ENCODE peak calls at places on chromosomes 7 and 10, in six cellular contexts. P is upper lobe of right lung; D is HCT116; Z is NT2/D1; G is CD8-positive, alpha-beta memory T cell; L is A549. H is an unnamed sample. For H3K9me3 and H3K4me1, the result is how much of the 10 kb centered on the place peaks cover.

GRCh38 chr7:158894825-158895224 is 38.5 kb downstream of the DYNC2I1 start:
- DNase-seq in Z (no peak), G (no peak), P (no peak), D (no peak), L (no peak), H (no peak)

GRCh38 chr7:74026406-74027123 is 1.4 kb upstream of the ELN start:
- DNase-seq in D (peak), L (peak), Z (peak), P (peak), G (peak), H (peak)

GRCh38 chr7:32479574-32480200 is 10.5 kb downstream of the LSM5 start:
- DNase-seq in G (no peak), P (no peak), L (peak), D (peak), Z (peak), H (peak)

GRCh38 chr7:132148876-132149275 is 427.4 kb downstream of the PLXNA4 start:
- DNase-seq in D (no peak), P (no peak), L (no peak), Z (no peak), G (no peak), H (no peak)

GRCh38 chr10:59709472-59710125 is at the start of gene SLC16A9:
- DNase-seq in L (peak), G (no peak), D (peak), Z (no peak), P (peak), H (peak)

GRCh38 chr10:103783686-103784085 is 71.7 kb downstream of the SH3PXD2A start:
- DNase-seq in G (no peak), D (no peak), L (no peak), Z (no peak), P (no peak), H (no peak)

GRCh38 chr7:158638001-158638400 is 50.4 kb upstream of the PTPRN2 start:
- DNase-seq in D (no peak), L (no peak), P (no peak), G (no peak), Z (no peak), H (no peak)

GRCh38 chr7:134886353-134887057 is 99.8 kb upstream of the AGBL3 start:
- DNase-seq in G (no peak), L (no peak), Z (no peak), D (no peak), P (no peak), H (no peak)

GRCh38 chr7:78479348-78479747 is 680.8 kb downstream of the PHTF2 start:
- DNase-seq in G (no peak), Z (no peak), P (no peak), L (no peak), D (no peak), H (no peak)

GRCh38 chr7:112566392-112567324 is 85.9 kb downstream of the LSMEM1 start:
- DNase-seq in G (no peak), D (no peak), P (no peak), L (no peak), Z (no peak), H (peak)

GRCh38 chr7:80740778-80741545 is 102.5 kb downstream of the CD36 start:
- DNase-seq in L (peak), G (no peak), D (no peak), Z (no peak), P (no peak), H (peak)

GRCh38 chr7:17021205-17021604 is 139.4 kb upstream of the AGR3 start:
- DNase-seq in P (no peak), Z (no peak), D (no peak), L (no peak), G (no peak), H (no peak)

GRCh38 chr7:142689439-142690168 is 59.7 kb upstream of the PRSS1 start:
- DNase-seq in G (no peak), Z (no peak), P (no peak), D (no peak), L (no peak), H (no peak)

GRCh38 chr7:11026452-11027359 is 53.0 kb downstream of the PHF14 start:
- DNase-seq in P (no peak), D (no peak), Z (no peak), L (no peak), G (no peak), H (no peak)

GRCh38 chr7:75984130-75985008 is 10.0 kb downstream of the TMEM120A start:
- DNase-seq in Z (no peak), P (peak), L (no peak), G (no peak), D (no peak), H (no peak)

GRCh38 chr7:99195867-99196266 is 12.0 kb downstream of the KPNA7 start:
- DNase-seq in L (no peak), P (no peak), G (no peak), D (no peak), Z (no peak), H (no peak)

GRCh38 chr7:3956949-3957348 is 655.9 kb downstream of the SDK1 start:
- DNase-seq in G (no peak), P (no peak), D (no peak), Z (no peak), L (no peak), H (no peak)

GRCh38 chr10:92087750-92088395 is 164.3 kb downstream of the BTAF1 start:
- DNase-seq in P (no peak), Z (peak), G (peak), D (peak), L (peak), H (peak)
- H3K9me3 ChIP-seq in P (under half), Z (under half), G (under half), D (under half), L (under half), H (under half)

GRCh38 chr10:79145174-79145483 is 76.4 kb downstream of the ZMIZ1 start:
- DNase-seq in G (no peak), Z (no peak), D (no peak), P (no peak), L (no peak), H (no peak)
- H3K4me1 ChIP-seq in G (half or more), Z (under half), D (under half), P (half or more), L (half or more), H (under half)

DNA sequence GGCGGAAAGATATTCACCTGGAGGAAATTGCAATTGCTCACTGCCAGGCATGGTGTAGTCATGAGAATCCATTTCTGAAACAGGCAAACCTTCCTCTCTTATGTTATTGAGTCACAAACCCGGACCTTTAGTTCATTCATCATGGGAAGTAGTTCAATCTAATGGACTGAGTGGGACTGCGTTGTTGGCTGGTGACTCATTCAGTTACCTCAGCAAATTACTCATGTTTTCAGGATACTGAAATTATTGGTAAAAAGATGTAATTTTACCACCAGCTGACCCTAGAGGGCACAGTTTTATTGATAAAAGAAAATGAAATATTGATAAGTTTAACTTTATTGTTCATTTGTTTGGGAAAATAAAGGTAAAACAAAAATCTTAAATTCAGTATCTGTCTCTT is 1194.4 kb upstream of the SORCS1 start:
- DNase-seq in G (no peak), L (peak), P (no peak), Z (no peak), D (no peak), H (no peak)
- H3K9me3 ChIP-seq in G (under half), L (under half), P (under half), Z (under half), D (under half), H (under half)

GRCh38 chr10:86755454-86755739 is 1.0 kb upstream of the BMPR1A start:
- DNase-seq in D (no peak), L (no peak), G (no peak), Z (no peak), P (no peak), H (no peak)
- H3K4me1 ChIP-seq in D (under half), L (under half), G (under half), Z (under half), P (under half), H (under half)

GRCh38 chr10:42490368-42490767 is 148.0 kb downstream of the ZNF33B start:
- DNase-seq in P (no peak), Z (no peak), D (no peak), L (no peak), G (no peak), H (no peak)
- H3K9me3 ChIP-seq in P (under half), Z (under half), D (under half), L (under half), G (under half), H (under half)

DNA sequence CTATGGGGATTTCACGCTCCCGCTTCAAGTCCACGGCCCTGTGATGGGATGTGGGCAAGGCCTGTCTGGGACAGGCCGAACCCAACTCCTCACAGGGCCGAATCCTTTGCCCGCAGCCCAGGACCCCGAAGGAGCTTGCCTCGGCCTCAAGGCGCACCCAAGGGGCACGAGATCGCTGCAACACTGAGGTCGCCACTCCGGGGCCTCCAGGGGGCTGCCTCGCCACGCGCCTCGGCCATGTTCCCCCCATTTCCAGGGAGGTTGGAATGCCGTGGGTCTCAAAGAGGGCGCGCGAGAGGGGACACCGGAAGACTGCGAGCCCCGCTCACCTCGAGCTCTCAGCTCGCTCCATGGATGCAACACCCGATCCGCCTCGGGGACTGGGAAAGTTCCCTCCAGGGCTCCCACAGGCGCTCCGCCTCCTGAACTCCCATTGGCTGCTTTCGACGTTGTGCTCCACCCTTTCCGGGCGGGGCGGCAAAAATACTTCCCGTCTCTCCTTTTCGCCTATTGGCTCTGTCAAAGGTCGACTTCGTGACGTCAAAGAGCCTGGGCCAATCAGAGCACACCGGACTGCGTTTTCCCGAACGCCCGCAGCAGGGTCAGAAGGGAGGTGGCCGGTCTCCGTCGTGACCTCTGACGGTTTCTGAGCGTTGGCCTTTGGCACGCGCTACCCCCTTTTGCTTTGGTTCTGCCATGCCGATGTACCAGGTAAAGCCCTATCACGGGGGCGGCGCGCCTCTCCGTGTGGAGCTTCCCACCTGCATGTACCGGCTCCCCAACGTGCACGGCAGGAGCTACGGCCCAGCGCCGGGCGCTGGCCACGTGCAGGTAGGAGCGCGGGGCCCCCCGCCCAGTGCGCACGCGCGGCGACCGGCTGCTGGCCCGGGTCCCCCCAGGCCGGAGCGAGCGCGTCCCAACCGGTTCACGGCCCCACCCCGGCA is at the start of the genes AIMP2 and PMS2:
- DNase-seq in G (peak), D (peak), Z (peak), L (peak), P (peak), H (peak)
- H3K4me1 ChIP-seq in G (under half), D (under half), Z (under half), L (under half), P (under half), H (under half)

GRCh38 chr7:63040966-63041610 is 957.6 kb upstream of the ZNF722 start:
- DNase-seq in D (no peak), P (no peak), Z (no peak), L (no peak), G (no peak), H (no peak)

GRCh38 chr7:63039882-63040281 is 958.8 kb upstream of the ZNF722 start:
- DNase-seq in Z (no peak), D (no peak), P (no peak), G (no peak), L (no peak), H (no peak)

GRCh38 chr7:63037242-63037641 is 961.4 kb upstream of the ZNF722 start:
- DNase-seq in Z (no peak), G (no peak), P (no peak), L (no peak), D (no peak), H (no peak)

GRCh38 chr7:63040336-63040735 is 958.3 kb upstream of the ZNF722 start:
- DNase-seq in D (no peak), L (no peak), P (no peak), G (no peak), Z (no peak), H (no peak)

GRCh38 chr7:63038987-63039386 is 959.7 kb upstream of the ZNF722 start:
- DNase-seq in Z (no peak), D (no peak), L (no peak), G (no peak), P (no peak), H (no peak)
- H3K9me3 ChIP-seq in Z (under half), D (under half), L (under half), G (under half), P (under half), H (under half)

H was measured in SJCRH30.